ENCODE peak calls at places on chromosomes 12 and 14, in eight cellular contexts. One of them, this sample, is unnamed.

GRCh38 chr12:111757361-111758119 is 9.2 kb upstream of the ALDH2 start:
- DNase-seq in ACHN: peak
- DNase-seq in activated CD8-positive, alpha-beta T cell treated with anti-CD3 and anti-CD28 coated beads, Interleukin-2, amount 10 ng/mL, durations not matched to agents 7 days and 5 days: peak
- DNase-seq in AG10803: peak
- DNase-seq in RPMI8226: peak
- DNase-seq in GM04504: no peak
- DNase-seq in NCI-H1694: no peak
- DNase-seq in WTC11: no peak
- DNase-seq in this sample: no peak

GRCh38 chr14:51776102-51776894 is 84.1 kb upstream of the GNG2 start:
- DNase-seq in AG10803: peak
- DNase-seq in ACHN: peak
- DNase-seq in WTC11: peak
- DNase-seq in RPMI8226: peak
- DNase-seq in NCI-H1694: peak
- DNase-seq in activated CD8-positive, alpha-beta T cell treated with anti-CD3 and anti-CD28 coated beads, Interleukin-2, amount 10 ng/mL, durations not matched to agents 7 days and 5 days: peak
- DNase-seq in GM04504: no peak
- DNase-seq in this sample: peak

GRCh38 chr12:111570090-111570961 is 28.8 kb downstream of the ATXN2 start:
- DNase-seq in activated CD8-positive, alpha-beta T cell treated with anti-CD3 and anti-CD28 coated beads, Interleukin-2, amount 10 ng/mL, durations not matched to agents 7 days and 5 days: no peak
- DNase-seq in RPMI8226: no peak
- DNase-seq in NCI-H1694: no peak
- DNase-seq in ACHN: peak
- DNase-seq in WTC11: no peak
- DNase-seq in GM04504: peak
- DNase-seq in AG10803: peak
- DNase-seq in this sample: peak

GRCh38 chr12:65566776-65567175 is 257.5 kb upstream of the HMGA2 start:
- DNase-seq in ACHN: no peak
- DNase-seq in WTC11: no peak
- DNase-seq in AG10803: no peak
- DNase-seq in activated CD8-positive, alpha-beta T cell treated with anti-CD3 and anti-CD28 coated beads, Interleukin-2, amount 10 ng/mL, durations not matched to agents 7 days and 5 days: no peak
- DNase-seq in GM04504: no peak
- DNase-seq in NCI-H1694: no peak
- DNase-seq in RPMI8226: no peak
- DNase-seq in this sample: peak

GRCh38 chr12:120496353-120497340 is 734 bp downstream of the DYNLL1 start:
- DNase-seq in activated CD8-positive, alpha-beta T cell treated with anti-CD3 and anti-CD28 coated beads, Interleukin-2, amount 10 ng/mL, durations not matched to agents 7 days and 5 days: peak
- DNase-seq in RPMI8226: peak
- DNase-seq in NCI-H1694: peak
- DNase-seq in GM04504: no peak
- DNase-seq in AG10803: peak
- DNase-seq in WTC11: peak
- DNase-seq in ACHN: peak
- DNase-seq in this sample: peak

GRCh38 chr14:73242274-73242960 is 5.1 kb downstream of the PAPLN start:
- DNase-seq in activated CD8-positive, alpha-beta T cell treated with anti-CD3 and anti-CD28 coated beads, Interleukin-2, amount 10 ng/mL, durations not matched to agents 7 days and 5 days: peak
- DNase-seq in ACHN: peak
- DNase-seq in RPMI8226: no peak
- DNase-seq in WTC11: no peak
- DNase-seq in GM04504: no peak
- DNase-seq in NCI-H1694: no peak
- DNase-seq in AG10803: no peak
- DNase-seq in this sample: no peak

GRCh38 chr12:6294533-6295186 is 15.8 kb upstream of the PLEKHG6 start:
- DNase-seq in AG10803: no peak
- DNase-seq in ACHN: no peak
- DNase-seq in GM04504: no peak
- DNase-seq in RPMI8226: no peak
- DNase-seq in NCI-H1694: no peak
- DNase-seq in activated CD8-positive, alpha-beta T cell treated with anti-CD3 and anti-CD28 coated beads, Interleukin-2, amount 10 ng/mL, durations not matched to agents 7 days and 5 days: no peak
- DNase-seq in WTC11: no peak
- DNase-seq in this sample: peak

GRCh38 chr14:69573205-69573840 is 1.3 kb downstream of the CCDC177 start:
- DNase-seq in GM04504: no peak
- DNase-seq in WTC11: no peak
- DNase-seq in activated CD8-positive, alpha-beta T cell treated with anti-CD3 and anti-CD28 coated beads, Interleukin-2, amount 10 ng/mL, durations not matched to agents 7 days and 5 days: no peak
- DNase-seq in RPMI8226: no peak
- DNase-seq in AG10803: no peak
- DNase-seq in ACHN: no peak
- DNase-seq in NCI-H1694: no peak
- DNase-seq in this sample: peak

GRCh38 chr14:101072945-101073597 is 169.5 kb upstream of the RTL1 start:
- DNase-seq in GM04504: peak
- DNase-seq in ACHN: peak
- DNase-seq in activated CD8-positive, alpha-beta T cell treated with anti-CD3 and anti-CD28 coated beads, Interleukin-2, amount 10 ng/mL, durations not matched to agents 7 days and 5 days: no peak
- DNase-seq in AG10803: peak
- DNase-seq in RPMI8226: peak
- DNase-seq in NCI-H1694: peak
- DNase-seq in WTC11: peak
- DNase-seq in this sample: peak

GRCh38 chr12:58877243-58877743 is 43.0 kb downstream of the LRIG3 start:
- DNase-seq in ACHN: peak
- DNase-seq in RPMI8226: no peak
- DNase-seq in activated CD8-positive, alpha-beta T cell treated with anti-CD3 and anti-CD28 coated beads, Interleukin-2, amount 10 ng/mL, durations not matched to agents 7 days and 5 days: no peak
- DNase-seq in AG10803: peak
- DNase-seq in NCI-H1694: no peak
- DNase-seq in GM04504: peak
- DNase-seq in WTC11: no peak
- DNase-seq in this sample: peak

GRCh38 chr12:49975370-49975761 is 2.6 kb downstream of the AQP6 start:
- DNase-seq in activated CD8-positive, alpha-beta T cell treated with anti-CD3 and anti-CD28 coated beads, Interleukin-2, amount 10 ng/mL, durations not matched to agents 7 days and 5 days: no peak
- DNase-seq in RPMI8226: no peak
- DNase-seq in GM04504: no peak
- DNase-seq in AG10803: no peak
- DNase-seq in WTC11: no peak
- DNase-seq in NCI-H1694: no peak
- DNase-seq in ACHN: no peak
- DNase-seq in this sample: no peak

GRCh38 chr12:125330645-125331341 is 265.6 kb downstream of the AACS start:
- DNase-seq in GM04504: no peak
- DNase-seq in NCI-H1694: peak
- DNase-seq in activated CD8-positive, alpha-beta T cell treated with anti-CD3 and anti-CD28 coated beads, Interleukin-2, amount 10 ng/mL, durations not matched to agents 7 days and 5 days: peak
- DNase-seq in WTC11: peak
- DNase-seq in AG10803: peak
- DNase-seq in ACHN: peak
- DNase-seq in RPMI8226: peak
- DNase-seq in this sample: peak

GRCh38 chr12:2749580-2749979 is 45.2 kb upstream of the FKBP4 start:
- DNase-seq in RPMI8226: no peak
- DNase-seq in ACHN: no peak
- DNase-seq in GM04504: no peak
- DNase-seq in NCI-H1694: no peak
- DNase-seq in AG10803: no peak
- DNase-seq in WTC11: no peak
- DNase-seq in activated CD8-positive, alpha-beta T cell treated with anti-CD3 and anti-CD28 coated beads, Interleukin-2, amount 10 ng/mL, durations not matched to agents 7 days and 5 days: no peak
- DNase-seq in this sample: no peak

GRCh38 chr12:115096673-115097349 is 412.8 kb upstream of the TBX3 start:
- DNase-seq in WTC11: no peak
- DNase-seq in GM04504: peak
- DNase-seq in ACHN: no peak
- DNase-seq in AG10803: peak
- DNase-seq in NCI-H1694: no peak
- DNase-seq in activated CD8-positive, alpha-beta T cell treated with anti-CD3 and anti-CD28 coated beads, Interleukin-2, amount 10 ng/mL, durations not matched to agents 7 days and 5 days: no peak
- DNase-seq in RPMI8226: no peak
- DNase-seq in this sample: peak

GRCh38 chr12:6734506-6735082 is 10.7 kb downstream of the COPS7A start:
- DNase-seq in NCI-H1694: no peak
- DNase-seq in AG10803: no peak
- DNase-seq in RPMI8226: no peak
- DNase-seq in ACHN: no peak
- DNase-seq in activated CD8-positive, alpha-beta T cell treated with anti-CD3 and anti-CD28 coated beads, Interleukin-2, amount 10 ng/mL, durations not matched to agents 7 days and 5 days: no peak
- DNase-seq in GM04504: no peak
- DNase-seq in WTC11: no peak
- DNase-seq in this sample: no peak

GRCh38 chr14:94557327-94557726 is 3.9 kb upstream of the SERPINA4 start:
- DNase-seq in ACHN: no peak
- DNase-seq in NCI-H1694: no peak
- DNase-seq in AG10803: no peak
- DNase-seq in activated CD8-positive, alpha-beta T cell treated with anti-CD3 and anti-CD28 coated beads, Interleukin-2, amount 10 ng/mL, durations not matched to agents 7 days and 5 days: no peak
- DNase-seq in RPMI8226: no peak
- DNase-seq in GM04504: no peak
- DNase-seq in WTC11: no peak
- DNase-seq in this sample: no peak

GRCh38 chr14:59588136-59588535 is 11.5 kb upstream of the CCDC175 start:
- DNase-seq in activated CD8-positive, alpha-beta T cell treated with anti-CD3 and anti-CD28 coated beads, Interleukin-2, amount 10 ng/mL, durations not matched to agents 7 days and 5 days: no peak
- DNase-seq in RPMI8226: no peak
- DNase-seq in ACHN: no peak
- DNase-seq in AG10803: no peak
- DNase-seq in GM04504: no peak
- DNase-seq in WTC11: no peak
- DNase-seq in NCI-H1694: no peak
- DNase-seq in this sample: no peak

GRCh38 chr14:33127531-33127930 is 188.9 kb downstream of the NPAS3 start:
- DNase-seq in NCI-H1694: no peak
- DNase-seq in ACHN: no peak
- DNase-seq in WTC11: no peak
- DNase-seq in RPMI8226: no peak
- DNase-seq in AG10803: no peak
- DNase-seq in GM04504: no peak
- DNase-seq in activated CD8-positive, alpha-beta T cell treated with anti-CD3 and anti-CD28 coated beads, Interleukin-2, amount 10 ng/mL, durations not matched to agents 7 days and 5 days: no peak
- DNase-seq in this sample: peak

GRCh38 chr14:23559010-23559920 is 3.2 kb downstream of the THTPA start:
- DNase-seq in RPMI8226: peak
- DNase-seq in NCI-H1694: peak
- DNase-seq in AG10803: peak
- DNase-seq in activated CD8-positive, alpha-beta T cell treated with anti-CD3 and anti-CD28 coated beads, Interleukin-2, amount 10 ng/mL, durations not matched to agents 7 days and 5 days: peak
- DNase-seq in GM04504: no peak
- DNase-seq in ACHN: peak
- DNase-seq in WTC11: peak
- DNase-seq in this sample: peak

GRCh38 chr14:99792551-99793212 is 531 bp upstream of the EML1 start:
- DNase-seq in GM04504: no peak
- DNase-seq in RPMI8226: no peak
- DNase-seq in ACHN: peak
- DNase-seq in NCI-H1694: no peak
- DNase-seq in AG10803: peak
- DNase-seq in WTC11: peak
- DNase-seq in activated CD8-positive, alpha-beta T cell treated with anti-CD3 and anti-CD28 coated beads, Interleukin-2, amount 10 ng/mL, durations not matched to agents 7 days and 5 days: no peak
- DNase-seq in this sample: peak

GRCh38 chr12:132501189-132501940 is 11.4 kb downstream of the FBRSL1 start:
- DNase-seq in NCI-H1694: no peak
- DNase-seq in RPMI8226: no peak
- DNase-seq in WTC11: no peak
- DNase-seq in activated CD8-positive, alpha-beta T cell treated with anti-CD3 and anti-CD28 coated beads, Interleukin-2, amount 10 ng/mL, durations not matched to agents 7 days and 5 days: no peak
- DNase-seq in AG10803: no peak
- DNase-seq in ACHN: no peak
- DNase-seq in GM04504: no peak
- DNase-seq in this sample: no peak

GRCh38 chr12:18580286-18580685 is 157.5 kb downstream of the PLCZ1 start:
- DNase-seq in RPMI8226: no peak
- DNase-seq in GM04504: peak
- DNase-seq in activated CD8-positive, alpha-beta T cell treated with anti-CD3 and anti-CD28 coated beads, Interleukin-2, amount 10 ng/mL, durations not matched to agents 7 days and 5 days: no peak
- DNase-seq in WTC11: no peak
- DNase-seq in ACHN: no peak
- DNase-seq in AG10803: peak
- DNase-seq in NCI-H1694: no peak
- DNase-seq in this sample: peak

GRCh38 chr12:78208106-78208505 is 377.4 kb downstream of the NAV3 start:
- DNase-seq in NCI-H1694: no peak
- DNase-seq in ACHN: peak
- DNase-seq in RPMI8226: no peak
- DNase-seq in WTC11: no peak
- DNase-seq in activated CD8-positive, alpha-beta T cell treated with anti-CD3 and anti-CD28 coated beads, Interleukin-2, amount 10 ng/mL, durations not matched to agents 7 days and 5 days: no peak
- DNase-seq in GM04504: no peak
- DNase-seq in AG10803: no peak
- DNase-seq in this sample: peak

GRCh38 chr12:65649126-65649525 is 175.2 kb upstream of the HMGA2 start:
- DNase-seq in activated CD8-positive, alpha-beta T cell treated with anti-CD3 and anti-CD28 coated beads, Interleukin-2, amount 10 ng/mL, durations not matched to agents 7 days and 5 days: no peak
- DNase-seq in AG10803: peak
- DNase-seq in ACHN: peak
- DNase-seq in RPMI8226: no peak
- DNase-seq in WTC11: no peak
- DNase-seq in NCI-H1694: no peak
- DNase-seq in GM04504: peak
- DNase-seq in this sample: peak

GRCh38 chr12:96257550-96258392 is 63.6 kb downstream of the ELK3 start:
- DNase-seq in ACHN: no peak
- DNase-seq in RPMI8226: no peak
- DNase-seq in NCI-H1694: peak
- DNase-seq in AG10803: peak
- DNase-seq in GM04504: no peak
- DNase-seq in WTC11: no peak
- DNase-seq in activated CD8-positive, alpha-beta T cell treated with anti-CD3 and anti-CD28 coated beads, Interleukin-2, amount 10 ng/mL, durations not matched to agents 7 days and 5 days: no peak
- DNase-seq in this sample: peak

GRCh38 chr12:48423200-48423599 is 49.2 kb upstream of the ANP32D start:
- DNase-seq in NCI-H1694: no peak
- DNase-seq in AG10803: no peak
- DNase-seq in RPMI8226: no peak
- DNase-seq in activated CD8-positive, alpha-beta T cell treated with anti-CD3 and anti-CD28 coated beads, Interleukin-2, amount 10 ng/mL, durations not matched to agents 7 days and 5 days: no peak
- DNase-seq in ACHN: no peak
- DNase-seq in GM04504: no peak
- DNase-seq in WTC11: no peak
- DNase-seq in this sample: no peak

GRCh38 chr14:100076630-100077029 is 11.4 kb downstream of the EVL start:
- DNase-seq in WTC11: no peak
- DNase-seq in AG10803: peak
- DNase-seq in RPMI8226: no peak
- DNase-seq in activated CD8-positive, alpha-beta T cell treated with anti-CD3 and anti-CD28 coated beads, Interleukin-2, amount 10 ng/mL, durations not matched to agents 7 days and 5 days: no peak
- DNase-seq in NCI-H1694: no peak
- DNase-seq in ACHN: no peak
- DNase-seq in GM04504: peak
- DNase-seq in this sample: peak

GRCh38 chr12:116693259-116694227 is 44.3 kb downstream of the SPRING1 start:
- DNase-seq in WTC11: no peak
- DNase-seq in activated CD8-positive, alpha-beta T cell treated with anti-CD3 and anti-CD28 coated beads, Interleukin-2, amount 10 ng/mL, durations not matched to agents 7 days and 5 days: no peak
- DNase-seq in RPMI8226: peak
- DNase-seq in ACHN: no peak
- DNase-seq in AG10803: no peak
- DNase-seq in NCI-H1694: peak
- DNase-seq in GM04504: no peak
- DNase-seq in this sample: peak